ENCODE peak calls at places on chromosomes 11 and 22, in six cellular contexts. D, A, R, S, N and L are unnamed samples. For H3K4me1, the result is how much of the 10 kb centered on the place peaks cover.

GRCh38 chr11:86261328-86261727 is 16.8 kb downstream of the EED start:
- DNase-seq in A (no peak), R (no peak), D (no peak), N (no peak), S (no peak), L (no peak)

GRCh38 chr11:131661137-131661536 is 290.7 kb downstream of the NTM start:
- DNase-seq in S (no peak), R (no peak), N (no peak), A (no peak), D (no peak), L (no peak)

GRCh38 chr11:108973402-108974119 is 308.7 kb downstream of the DDX10 start:
- DNase-seq in A (no peak), S (no peak), R (no peak), N (no peak), D (no peak), L (no peak)

GRCh38 chr11:32430586-32431357 is 4.6 kb downstream of the WT1 start:
- DNase-seq in D (no peak), S (no peak), R (no peak), A (no peak), N (no peak), L (no peak)

GRCh38 chr11:116792144-116792868 is 627 bp upstream of the APOA5 start:
- DNase-seq in D (no peak), N (no peak), A (no peak), S (peak), R (no peak), L (no peak)

GRCh38 chr11:63629426-63629825 is 15.2 kb upstream of the PLAAT3 start:
- DNase-seq in R (no peak), D (no peak), S (no peak), A (no peak), N (no peak), L (no peak)

GRCh38 chr22:42001127-42001526 is 2.5 kb downstream of the WBP2NL start:
- DNase-seq in A (no peak), D (no peak), N (no peak), R (no peak), S (no peak), L (no peak)

GRCh38 chr11:8905528-8906165 is 5.3 kb upstream of the AKIP1 start:
- DNase-seq in N (no peak), A (no peak), D (no peak), R (no peak), S (no peak), L (no peak)

GRCh38 chr11:69968407-69969347 is 109.4 kb upstream of the ANO1 start:
- DNase-seq in R (no peak), N (no peak), D (no peak), A (no peak), S (no peak), L (no peak)

GRCh38 chr22:31230871-31231621 is 18.9 kb downstream of the LIMK2 start:
- DNase-seq in D (no peak), N (no peak), R (peak), S (peak), A (peak), L (peak)

DNA sequence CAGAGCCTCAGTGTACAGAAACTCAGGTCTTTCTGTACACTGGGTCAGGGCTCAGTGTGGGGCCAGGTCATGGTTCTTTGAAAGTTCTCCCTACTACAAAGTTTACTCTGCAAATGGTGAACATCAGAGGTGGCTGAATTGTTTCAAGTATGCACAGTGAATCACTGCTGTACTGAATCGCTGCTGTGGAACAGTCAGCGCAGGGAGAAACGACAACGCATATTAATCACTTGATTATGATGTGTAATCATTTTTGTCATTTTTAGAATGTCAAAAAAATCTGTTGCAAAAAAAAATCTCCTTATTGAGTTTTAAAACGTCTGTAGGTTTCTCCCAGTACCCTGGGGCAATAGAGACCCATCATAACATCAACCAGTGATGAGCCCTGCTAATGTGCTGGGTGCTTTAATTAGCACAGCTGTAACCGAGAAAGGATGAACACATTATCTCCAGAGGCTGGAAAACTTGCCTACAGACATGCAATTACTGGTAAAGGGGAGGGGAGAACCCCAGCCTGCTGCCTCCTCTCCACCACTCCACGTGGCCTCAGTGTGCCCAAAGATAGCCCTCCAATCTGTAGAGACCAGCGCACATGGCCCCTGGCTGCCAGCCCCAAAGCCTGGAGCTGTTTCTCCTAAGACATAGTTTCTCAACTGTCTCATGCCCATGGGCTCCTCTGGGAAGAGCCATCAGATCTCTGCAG is 12.8 kb downstream of the ARRB1 start:
- DNase-seq in N (no peak), D (peak), R (no peak), S (no peak), A (no peak), L (no peak)
- H3K4me3 ChIP-seq in N (no peak), D (no peak), R (no peak), S (no peak), A (no peak), L (no peak)

GRCh38 chr11:118010738-118011461 is 24.7 kb downstream of the IL10RA start:
- DNase-seq in D (peak), R (peak), S (no peak), A (peak), N (peak), L (peak)
- H3K4me1 ChIP-seq in D (under half), R (half or more), S (under half), A (under half), N (under half), L (under half)

DNA sequence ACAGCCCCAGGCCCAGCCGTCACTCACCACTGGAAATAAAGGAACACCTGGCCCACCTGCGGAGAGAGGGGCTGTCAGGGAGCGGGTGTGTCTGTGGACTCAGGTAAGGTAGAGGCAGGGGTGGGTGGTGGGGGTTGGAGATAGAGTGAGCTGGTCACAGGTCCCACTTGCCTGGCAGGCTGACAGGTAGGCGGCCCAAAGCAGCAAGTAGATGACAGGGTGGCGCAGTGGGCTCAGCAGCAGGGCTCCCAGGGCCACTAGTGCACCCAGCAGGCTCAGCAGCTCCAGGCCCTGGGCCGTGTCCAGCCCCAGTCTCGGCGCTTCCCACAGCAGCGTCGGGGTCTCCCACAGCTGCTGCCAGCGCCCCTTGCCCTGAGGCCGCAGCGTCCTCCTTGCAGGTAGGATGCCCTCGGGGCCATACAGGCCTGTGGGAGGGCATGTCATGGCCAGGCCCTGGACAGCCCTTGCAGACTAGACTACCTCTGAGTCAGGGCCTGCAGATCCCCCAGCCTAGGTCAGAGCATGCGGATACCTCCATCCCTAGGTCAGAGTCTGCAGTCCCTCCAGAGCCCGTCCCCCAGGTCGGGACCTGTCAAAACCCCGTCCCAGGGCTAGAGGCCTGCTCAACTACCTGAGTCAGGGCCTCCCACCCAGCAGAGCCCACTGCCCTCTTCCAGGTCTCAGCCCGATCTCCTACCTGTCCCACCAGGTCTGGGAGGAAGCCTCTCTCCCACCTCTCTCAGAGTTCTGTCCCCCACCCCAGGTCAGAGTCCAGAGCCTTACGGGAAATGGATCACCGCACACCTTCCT is 686 bp downstream of the LMF2 start:
- DNase-seq in S (no peak), D (peak), N (no peak), R (no peak), A (no peak), L (no peak)
- TF ChIP-seq POLR2A in S (no peak), D (no peak), N (no peak), R (no peak), A (no peak), L (no peak)

DNA sequence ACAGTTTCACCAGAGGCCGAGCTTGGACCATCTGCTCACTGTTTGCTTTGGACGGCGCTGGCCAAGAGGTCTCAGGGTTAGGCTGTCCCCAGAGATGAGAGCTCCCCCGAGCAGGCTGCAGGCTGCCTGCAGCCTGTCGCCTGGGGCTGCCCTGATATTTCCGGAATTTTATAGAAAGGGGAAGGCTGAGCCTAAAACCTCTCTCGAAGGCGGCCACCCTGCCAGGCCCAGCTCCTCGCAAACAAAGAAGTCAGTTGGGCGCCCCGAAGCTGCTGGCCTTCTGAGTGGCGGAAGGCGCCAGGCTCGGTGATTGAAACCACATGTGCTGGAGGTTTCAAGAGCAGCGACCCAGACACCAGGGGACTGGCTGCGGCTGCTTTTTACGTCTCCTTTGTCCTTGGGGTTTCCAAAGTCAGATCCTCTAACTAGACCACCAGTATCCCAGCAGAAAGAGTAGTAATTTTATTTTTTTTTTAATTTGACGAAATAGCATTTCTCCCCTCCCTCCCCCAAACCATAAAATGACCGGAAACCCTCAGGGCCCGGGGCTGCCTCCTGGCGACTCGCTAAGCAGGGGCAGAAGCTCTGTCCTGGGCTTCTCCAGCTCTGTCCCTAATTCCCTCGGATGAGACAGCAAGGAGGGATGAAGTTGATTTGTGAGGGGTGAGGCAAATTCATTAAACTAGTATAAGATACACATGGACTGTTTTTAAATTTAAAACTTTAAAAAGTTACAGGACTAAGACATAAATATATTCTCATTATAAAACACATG is 57.4 kb downstream of the CLMP start:
- DNase-seq in N (no peak), A (peak), S (no peak), D (peak), R (peak), L (peak)
- H3K4me3 ChIP-seq in N (peak), A (peak), S (no peak), D (peak), R (peak), L (peak)

DNA sequence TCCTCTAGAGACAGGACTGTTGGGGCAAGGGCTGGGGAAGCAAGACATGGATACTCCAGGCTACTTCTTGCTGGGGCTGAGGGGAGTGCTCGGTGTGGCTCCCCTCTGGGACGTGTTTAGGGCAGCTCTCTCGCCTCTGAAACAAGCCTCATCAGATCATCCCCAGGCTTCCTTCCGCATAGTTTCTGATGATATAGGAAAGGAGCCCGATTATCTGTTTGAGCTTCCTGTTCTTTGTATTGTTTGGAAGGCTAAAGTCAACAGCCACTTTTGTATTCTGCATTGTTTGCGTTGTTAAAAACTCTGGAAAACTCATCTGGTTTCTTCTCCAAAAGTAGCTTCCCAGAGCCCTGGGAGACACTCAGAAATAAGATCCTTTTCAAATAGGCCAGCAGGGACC is 18.8 kb downstream of the CD44 start:
- DNase-seq in S (no peak), D (no peak), N (no peak), A (no peak), R (no peak), L (no peak)
- H3K4me1 ChIP-seq in S (under half), D (half or more), N (half or more), A (half or more), R (half or more), L (under half)

DNA sequence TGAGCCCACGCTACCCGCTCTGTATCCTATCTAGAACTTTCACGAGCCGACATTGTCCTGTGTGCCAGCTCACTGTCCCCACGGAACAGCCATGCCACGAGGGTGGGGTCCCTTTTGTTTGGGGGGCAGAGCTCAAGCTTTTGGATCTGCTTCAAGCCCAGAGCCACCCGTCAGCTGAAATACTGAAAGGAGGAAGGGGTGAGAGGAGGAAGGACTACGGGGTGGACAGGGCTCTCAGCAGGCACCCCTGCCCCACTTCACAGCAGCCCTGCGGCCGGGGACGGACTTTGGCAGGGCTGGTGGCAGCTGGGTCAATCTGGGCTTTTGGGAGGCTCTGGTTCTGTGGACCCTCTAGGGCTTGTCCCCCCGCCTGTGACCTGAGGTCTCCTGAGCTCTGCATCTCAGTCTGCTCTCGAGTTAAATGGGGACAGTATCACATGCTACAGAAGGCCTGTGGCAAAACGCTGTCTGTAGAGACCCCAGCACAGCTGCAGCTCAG is 30.0 kb upstream of the MUC5AC start:
- DNase-seq in S (no peak), N (no peak), R (no peak), D (peak), A (no peak), L (no peak)
- TF ChIP-seq POLR2A in S (no peak), N (no peak), R (no peak), D (no peak), A (no peak), L (no peak)

DNA sequence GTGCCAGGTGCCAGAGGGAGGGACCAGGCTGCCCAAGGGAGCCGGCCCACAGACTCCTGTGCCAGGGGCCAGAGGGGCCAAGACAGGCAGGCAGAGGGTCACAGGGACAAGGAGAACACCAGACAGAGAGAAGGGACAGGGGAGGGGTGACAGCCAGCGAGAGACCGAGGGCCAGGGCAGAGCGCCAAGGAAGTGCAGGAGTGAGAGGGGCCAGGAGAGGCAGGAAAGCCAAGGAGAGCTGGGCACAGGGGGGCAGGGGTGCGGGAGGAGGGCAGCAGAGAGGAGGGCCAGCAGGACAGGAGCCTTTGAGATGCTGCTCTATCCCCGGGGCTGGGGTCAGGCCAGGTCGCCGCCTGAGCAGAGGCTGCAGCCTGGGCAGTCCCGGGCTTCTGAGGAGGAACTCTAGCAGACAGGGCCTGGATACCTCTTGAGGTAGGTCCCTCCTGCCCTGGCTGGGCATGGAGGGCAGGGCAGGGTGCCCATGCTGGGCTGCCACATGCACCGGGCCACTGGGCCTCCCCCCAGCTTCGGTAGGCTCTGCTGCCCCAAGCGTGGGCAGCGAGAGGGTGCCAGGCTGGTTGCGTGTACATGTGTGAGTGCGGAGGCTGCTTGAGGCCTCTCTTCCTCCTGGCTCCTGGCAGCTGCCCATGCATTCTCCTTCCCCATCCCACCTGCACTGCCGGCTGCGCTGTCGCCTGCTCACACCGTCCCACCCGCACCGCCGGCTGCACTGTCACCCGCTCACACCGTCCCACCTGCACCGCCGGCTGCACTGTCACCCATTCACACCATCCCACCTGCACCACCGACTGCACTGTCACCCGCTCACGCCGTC is 12.2 kb downstream of the LSP1 start:
- DNase-seq in S (no peak), A (no peak), R (no peak), D (no peak), N (no peak), L (no peak)
- H3K4me3 ChIP-seq in S (no peak), A (peak), R (no peak), D (peak), N (peak), L (peak)